ENCODE peak calls at places on chromosomes 11 and 22, in nine cellular contexts. N is activated CD8-positive, alpha-beta memory T cell treated with anti-CD3 and anti-CD28 coated beads for 4 hours; P is posterior cingulate gyrus; Q is BE2C; R is HCEC 1CT; H is activated CD4-positive, alpha-beta T cell treated with anti-CD3 and anti-CD28 coated beads, Interleukin-2, amount 50 U/mL, for 48 hours; L is EH; O is body of pancreas; X is stimulated activated CD8-positive, alpha-beta memory T cell treated with anti-CD3 and anti-CD28 coated beads, Interleukin-7, amount 100 ng/mL, for 48 hours. W is an unnamed sample.

GRCh38 chr11:120089036-120090001 is 48.6 kb downstream of the TRIM29 start:
- DNase-seq in Q (no peak), H (no peak), P (peak), L (no peak), R (no peak), O (no peak), X (no peak), N (no peak), W (no peak)

GRCh38 chr11:44624761-44625221 is 59.3 kb downstream of the CD82 start:
- DNase-seq in Q (no peak), N (no peak), X (no peak), P (no peak), H (peak), L (no peak), R (no peak), O (no peak), W (no peak)

GRCh38 chr11:3840289-3840869 is 380 bp downstream of the RHOG start:
- DNase-seq in L (no peak), R (no peak), O (no peak), N (no peak), X (no peak), P (no peak), Q (no peak), H (peak), W (no peak)

GRCh38 chr11:11847082-11847481 is 5.3 kb downstream of the USP47 start:
- DNase-seq in P (no peak), N (no peak), Q (no peak), R (no peak), O (no peak), H (no peak), X (no peak), L (no peak), W (no peak)

GRCh38 chr11:128941573-128942271 is 949 bp downstream of the TP53AIP1 start:
- DNase-seq in O (no peak), R (no peak), N (no peak), X (no peak), H (no peak), P (no peak), Q (no peak), L (no peak), W (no peak)

GRCh38 chr11:24886880-24887619 is 390.2 kb downstream of the LUZP2 start:
- DNase-seq in X (no peak), P (no peak), N (no peak), Q (no peak), L (no peak), H (no peak), O (peak), R (no peak), W (no peak)

GRCh38 chr11:122637538-122637937 is 18.0 kb upstream of the UBASH3B start:
- DNase-seq in N (no peak), L (no peak), O (no peak), H (no peak), P (no peak), Q (no peak), R (no peak), X (no peak), W (no peak)

GRCh38 chr22:49922484-49922883 is 4.0 kb downstream of the CRELD2 start:
- DNase-seq in N (no peak), P (no peak), H (no peak), Q (no peak), R (no peak), X (no peak), L (no peak), O (no peak), W (no peak)

GRCh38 chr11:102730036-102730815 is 5.5 kb upstream of the MMP8 start:
- DNase-seq in X (no peak), N (no peak), H (no peak), L (peak), Q (no peak), P (no peak), O (no peak), R (peak), W (peak)

GRCh38 chr22:35656284-35656752 is 8.1 kb downstream of the APOL6 start:
- DNase-seq in N (no peak), R (no peak), P (no peak), Q (peak), X (no peak), H (no peak), O (no peak), L (no peak), W (no peak)

GRCh38 chr11:64088159-64089026 is 52.7 kb downstream of the FLRT1 start:
- DNase-seq in Q (no peak), X (no peak), N (no peak), O (no peak), L (no peak), P (no peak), R (no peak), H (peak), W (no peak)

GRCh38 chr11:18307461-18308139 is 14.3 kb downstream of the HPS5 start:
- DNase-seq in P (no peak), X (no peak), H (no peak), N (no peak), Q (no peak), R (no peak), O (no peak), L (no peak), W (no peak)

GRCh38 chr11:4181780-4182721 is 87.5 kb downstream of the RRM1 start:
- DNase-seq in P (peak), Q (peak), X (peak), N (no peak), R (peak), L (peak), O (peak), H (peak), W (peak)

GRCh38 chr11:119051440-119052162 is 5.4 kb downstream of the HYOU1 start:
- DNase-seq in O (no peak), X (no peak), L (no peak), Q (no peak), N (no peak), H (peak), R (no peak), P (no peak), W (no peak)

GRCh38 chr11:57646756-57647303 is 2.9 kb downstream of the YPEL4 start:
- DNase-seq in H (no peak), X (no peak), N (no peak), L (no peak), O (no peak), P (no peak), Q (no peak), R (no peak), W (no peak)

GRCh38 chr11:112408551-112408950 is 147.9 kb upstream of the PLET1 start:
- DNase-seq in R (no peak), Q (no peak), N (no peak), X (no peak), L (no peak), P (no peak), O (no peak), H (no peak), W (no peak)

GRCh38 chr11:65802841-65803240 is 16.0 kb downstream of the OVOL1 start:
- DNase-seq in O (no peak), P (no peak), X (no peak), H (no peak), L (no peak), Q (no peak), R (no peak), N (no peak), W (no peak)